ENCODE peak calls at places on chromosomes 16 and 17, in eight cellular contexts. N is neuronal stem cell, O is PC-9, V is K562, Q is IMR-90, E is HCT116, U is mesenchymal stem cell, P is osteoblast. X is an unnamed sample. For H3K4me1, the result is how much of the 10 kb centered on the place peaks cover.

GRCh38 chr16:48393843-48394703 is 8.9 kb upstream of the SIAH1 start:
- DNase-seq in N (no peak), V (no peak), Q (peak), O (no peak), E (no peak), P (peak), U (no peak), X (no peak)

GRCh38 chr17:78669256-78669974 is 92.2 kb upstream of the DNAH17 start:
- DNase-seq in E (no peak), O (no peak), N (no peak), P (no peak), V (no peak), U (no peak), Q (no peak), X (no peak)

GRCh38 chr17:48738803-48739526 is 10.4 kb upstream of the HOXB13 start:
- DNase-seq in Q (no peak), O (no peak), P (peak), N (no peak), E (no peak), U (no peak), V (no peak), X (peak)

GRCh38 chr16:87459833-87460232 is 33.0 kb downstream of the ZCCHC14 start:
- DNase-seq in U (no peak), P (no peak), E (no peak), O (no peak), N (no peak), Q (no peak), V (no peak), X (no peak)

GRCh38 chr17:35645923-35646322 is 58.8 kb downstream of the AP2B1 start:
- DNase-seq in N (no peak), V (no peak), U (no peak), O (no peak), E (no peak), P (no peak), Q (peak), X (no peak)

GRCh38 chr17:1871743-1872142 is 41.9 kb downstream of the RPA1 start:
- DNase-seq in P (no peak), Q (no peak), V (no peak), U (no peak), E (no peak), N (no peak), O (no peak), X (no peak)

GRCh38 chr17:46874906-46875305 is 23.5 kb downstream of the WNT9B start:
- DNase-seq in U (no peak), N (no peak), O (no peak), V (no peak), Q (no peak), P (peak), E (no peak), X (no peak)

GRCh38 chr16:64428463-64428862 is 693.4 kb downstream of the CDH11 start:
- DNase-seq in O (no peak), V (no peak), N (no peak), U (peak), P (peak), E (no peak), Q (peak), X (no peak)

GRCh38 chr17:11880714-11881113 is 116.6 kb downstream of the ZNF18 start:
- DNase-seq in N (no peak), E (peak), P (no peak), V (peak), Q (no peak), U (no peak), O (no peak), X (peak)

GRCh38 chr16:63776437-63776836 is 1345.4 kb downstream of the CDH11 start:
- DNase-seq in O (no peak), E (no peak), V (no peak), N (no peak), Q (no peak), U (no peak), P (no peak), X (no peak)

GRCh38 chr17:42783062-42783777 is 2.8 kb downstream of the WNK4 start:
- DNase-seq in U (peak), O (peak), N (no peak), Q (peak), P (peak), V (no peak), E (no peak), X (no peak)

GRCh38 chr17:59002126-59002525 is 104.6 kb downstream of the TRIM37 start:
- DNase-seq in V (no peak), P (no peak), N (no peak), U (no peak), Q (no peak), O (no peak), E (no peak), X (no peak)

GRCh38 chr17:16013943-16014407 is 14.4 kb downstream of the TTC19 start:
- DNase-seq in Q (peak), V (no peak), O (no peak), N (no peak), U (peak), E (peak), P (no peak), X (peak)

GRCh38 chr16:2039286-2040030 is 8.2 kb downstream of the NTHL1 start:
- DNase-seq in U (peak), P (peak), O (peak), Q (peak), E (no peak), V (no peak), N (no peak), X (no peak)

GRCh38 chr17:50845260-50846147 is 10.1 kb downstream of the WFIKKN2 start:
- DNase-seq in U (peak), O (peak), V (no peak), Q (peak), E (no peak), P (peak), N (no peak), X (no peak)

GRCh38 chr17:73163043-73163442 is 1.8 kb upstream of the SSTR2 start:
- DNase-seq in V (no peak), P (no peak), N (no peak), O (no peak), Q (no peak), E (no peak), U (no peak), X (no peak)

GRCh38 chr16:2278956-2279800 is 11.3 kb upstream of the RNPS1 start:
- DNase-seq in Q (no peak), O (no peak), U (no peak), E (no peak), P (peak), N (no peak), V (no peak), X (no peak)

GRCh38 chr16:11684231-11685025 is 16.2 kb downstream of the SNN start:
- DNase-seq in O (no peak), P (no peak), Q (no peak), V (no peak), E (no peak), U (no peak), N (no peak), X (no peak)
- H3K4me2 ChIP-seq in O (no peak), P (no peak), Q (no peak), V (no peak), E (no peak), U (no peak), N (no peak), X (no peak)

DNA sequence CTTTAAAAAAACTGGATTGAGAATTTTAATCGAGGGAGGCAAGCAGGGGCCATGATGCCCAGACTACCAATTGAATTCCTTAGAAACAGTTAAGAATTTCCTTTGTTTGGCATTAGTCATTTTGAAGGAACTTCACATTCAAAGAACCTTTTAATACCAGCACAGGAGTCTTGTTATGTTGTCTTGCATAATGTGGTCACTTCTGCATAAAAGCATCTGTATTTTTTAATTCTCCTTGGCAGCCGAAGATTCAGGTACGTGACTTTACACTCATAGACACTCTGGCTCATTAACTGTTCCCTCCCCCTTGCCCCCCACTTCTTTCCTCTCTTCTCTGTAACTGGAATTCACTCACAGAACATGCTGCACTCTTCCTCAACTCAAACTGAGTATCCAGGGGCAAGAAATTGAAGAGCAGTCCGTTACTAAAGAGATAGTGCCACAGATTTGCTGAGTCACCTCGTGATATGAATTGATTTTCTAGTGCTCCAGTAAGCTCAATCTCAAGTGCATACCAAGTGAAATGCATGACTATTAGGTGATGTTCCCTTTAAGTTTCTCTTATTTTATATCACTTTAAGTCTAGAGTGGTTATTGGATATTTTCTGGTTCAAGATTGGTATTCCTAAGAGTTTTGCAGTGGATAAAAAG is 572.2 kb upstream of the SOX9 start:
- DNase-seq in V (no peak), E (no peak), Q (peak), N (no peak), U (no peak), P (no peak), O (no peak), X (no peak)
- H2AFZ ChIP-seq in V (no peak), E (no peak), Q (no peak), N (peak), U (no peak), P (no peak), O (no peak), X (no peak)

GRCh38 chr16:13937411-13937810 is 17.5 kb downstream of the ERCC4 start:
- DNase-seq in P (no peak), N (no peak), Q (no peak), E (no peak), U (no peak), V (no peak), O (no peak), X (no peak)

GRCh38 chr16:13939821-13940220 is 19.9 kb downstream of the ERCC4 start:
- DNase-seq in O (no peak), E (no peak), P (no peak), N (no peak), U (no peak), Q (peak), V (no peak), X (no peak)

GRCh38 chr16:13935408-13935807 is 15.5 kb downstream of the ERCC4 start:
- DNase-seq in Q (no peak), U (no peak), E (no peak), V (peak), N (peak), O (no peak), P (no peak), X (peak)

GRCh38 chr16:13938480-13938879 is 18.5 kb downstream of the ERCC4 start:
- DNase-seq in E (no peak), O (no peak), P (no peak), N (no peak), V (no peak), Q (no peak), U (no peak), X (no peak)

GRCh38 chr16:13936596-13937081 is 16.7 kb downstream of the ERCC4 start:
- DNase-seq in Q (peak), V (no peak), U (peak), P (no peak), O (no peak), E (no peak), N (no peak), X (no peak)
- H3K4me1 ChIP-seq in Q (under half), V (under half), U (under half), P (under half), O (under half), E (under half), N (under half), X (under half)

DNA sequence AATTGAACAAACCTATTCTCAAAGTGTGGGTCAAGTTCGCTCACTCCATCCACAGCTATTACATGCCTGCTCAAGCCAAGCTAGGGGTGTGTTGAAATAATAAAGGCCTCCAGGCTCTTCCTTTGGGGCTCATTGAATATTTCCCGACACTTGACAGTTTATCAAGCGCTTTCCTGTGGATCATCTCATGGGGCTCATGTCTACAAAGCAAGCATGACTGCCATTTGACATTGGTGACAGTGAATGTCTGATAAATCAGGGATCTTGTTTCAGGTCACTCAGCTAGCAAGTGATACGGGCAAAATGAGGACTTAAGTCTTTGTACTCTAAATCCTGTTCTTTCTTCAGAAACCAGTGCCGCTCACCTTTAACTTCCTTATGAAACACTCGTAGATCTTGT is 542.6 kb downstream of the TOX3 start:
- DNase-seq in Q (no peak), U (no peak), P (no peak), O (no peak), E (no peak), V (no peak), N (no peak), X (no peak)
- H3K4me2 ChIP-seq in Q (no peak), U (no peak), P (no peak), O (no peak), E (no peak), V (no peak), N (no peak), X (no peak)

GRCh38 chr16:70453891-70454220 is 539 bp upstream of the FCSK start:
- DNase-seq in U (no peak), V (no peak), P (no peak), E (no peak), N (peak), Q (no peak), O (no peak), X (peak)

GRCh38 chr16:70453117-70453890 is 1.1 kb upstream of the FCSK start:
- DNase-seq in P (peak), V (peak), N (no peak), E (no peak), Q (no peak), U (no peak), O (no peak), X (no peak)

GRCh38 chr16:70455910-70456309 is 1.5 kb downstream of the FCSK start:
- DNase-seq in U (no peak), N (no peak), O (no peak), Q (no peak), P (no peak), V (peak), E (no peak), X (no peak)

GRCh38 chr16:70457446-70457845 is 3.1 kb downstream of the FCSK start:
- DNase-seq in U (no peak), N (no peak), V (no peak), E (no peak), O (no peak), P (no peak), Q (no peak), X (no peak)

DNA sequence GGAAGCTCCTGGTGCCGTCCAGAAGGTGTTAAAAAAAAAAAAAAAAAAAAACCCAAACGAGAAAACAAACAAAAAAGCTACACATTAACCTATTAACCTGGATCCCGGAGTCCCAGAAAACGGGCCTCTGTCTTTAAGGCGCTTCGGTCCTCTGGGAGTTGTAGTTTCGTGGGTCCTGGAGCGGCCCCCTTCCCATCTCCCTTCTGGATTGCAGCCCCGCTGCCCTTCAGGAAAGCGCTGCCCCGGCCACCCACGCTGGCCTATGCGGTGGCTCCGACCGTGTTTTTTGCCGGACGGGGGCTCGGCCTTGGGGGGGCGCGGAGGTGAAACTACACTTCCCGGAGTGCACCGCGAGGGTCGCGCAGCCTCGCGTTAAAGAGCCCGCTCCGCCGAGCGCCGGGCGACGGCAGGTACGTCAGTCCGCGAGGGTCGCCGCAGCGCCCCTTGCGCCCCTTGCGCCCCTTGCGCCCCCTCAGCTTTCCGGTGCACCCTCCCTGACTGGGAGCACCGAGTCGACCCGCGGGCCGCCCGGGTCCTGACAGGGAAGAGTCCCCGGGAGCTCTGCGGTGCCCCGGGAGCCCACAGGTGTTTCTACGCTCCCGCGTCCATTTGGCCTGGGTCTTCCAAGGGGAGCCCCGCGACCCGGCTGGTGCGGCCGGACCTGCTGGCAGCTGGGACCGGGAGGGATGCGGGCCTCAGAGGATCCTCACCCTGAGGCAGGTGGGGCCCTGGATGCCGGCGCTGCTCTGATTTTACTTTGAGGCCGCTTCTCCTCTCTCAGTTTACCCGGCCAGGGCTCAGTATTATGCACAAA is at the start of gene FCSK:
- DNase-seq in E (peak), P (peak), U (peak), Q (peak), N (peak), V (peak), O (peak), X (peak)
- H2AFZ ChIP-seq in E (peak), P (peak), U (peak), Q (peak), N (peak), V (peak), O (peak), X (peak)

GRCh38 chr16:8944113-8944765 is 19.5 kb downstream of the USP7 start:
- DNase-seq in V (no peak), N (no peak), Q (no peak), O (no peak), E (no peak), P (peak), U (no peak), X (no peak)

GRCh38 chr16:8946544-8946943 is 17.2 kb downstream of the USP7 start:
- DNase-seq in U (no peak), P (no peak), E (no peak), O (no peak), V (no peak), N (no peak), Q (no peak), X (no peak)

GRCh38 chr16:8943001-8943763 is 20.5 kb downstream of the USP7 start:
- DNase-seq in E (no peak), N (no peak), P (no peak), O (no peak), U (no peak), Q (no peak), V (no peak), X (peak)

GRCh38 chr16:8948069-8948593 is 15.6 kb downstream of the USP7 start:
- DNase-seq in Q (no peak), U (no peak), V (no peak), P (no peak), E (no peak), O (no peak), N (no peak), X (no peak)

DNA sequence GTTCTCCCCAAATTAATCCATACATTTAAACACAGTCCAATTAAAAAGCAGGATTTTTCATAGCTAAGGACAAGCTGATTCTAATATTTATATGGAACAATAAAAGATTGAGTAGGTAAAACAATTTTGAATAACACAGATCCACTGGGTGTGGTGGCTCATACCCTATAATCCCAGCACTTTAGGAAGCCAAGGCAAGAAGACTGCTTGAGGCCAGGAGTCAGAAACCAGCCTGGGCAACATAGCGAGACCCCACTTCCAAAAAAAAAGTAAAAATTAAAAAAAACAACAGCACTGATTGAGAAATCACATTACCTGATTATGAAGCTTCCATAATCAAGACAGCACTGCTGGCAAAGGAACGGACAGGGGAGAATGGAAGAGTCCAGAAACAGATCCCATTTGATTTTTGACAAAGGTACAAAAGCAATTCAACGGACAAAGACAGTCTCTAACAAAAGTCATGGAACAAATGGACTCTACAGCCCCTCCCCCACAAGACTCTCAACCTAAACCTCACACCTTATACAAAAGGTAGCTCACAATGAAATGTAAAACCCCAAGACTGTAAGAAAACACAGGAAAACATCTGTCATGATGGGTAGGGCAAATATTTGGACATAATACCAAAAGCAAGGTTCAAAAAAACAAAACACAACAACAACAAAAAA is 17.9 kb downstream of the USP7 start:
- DNase-seq in V (no peak), Q (no peak), E (no peak), U (no peak), O (no peak), P (no peak), N (no peak), X (no peak)
- H3K4me1 ChIP-seq in V (under half), Q (under half), E (under half), U (under half), O (under half), P (under half), N (under half), X (under half)